ENCODE peak calls at places on chromosomes 4 and X, in ten cellular contexts. J is HTR-8/SVneo; N is B cell; Y is endodermal cell; G is IMR-90; W is EH; L is cortex of kidney; Q is activated CD8-positive, alpha-beta T cell treated with anti-CD3 and anti-CD28 coated beads for 36 hours; S is dermis blood vessel endothelial cell; V is HFF-Myc. O is an unnamed sample.

GRCh38 chr4:153733751-153734448 is 25.9 kb downstream of the RNF175 start:
- DNase-seq in W (no peak), N (no peak), G (no peak), V (no peak), Y (no peak), J (no peak), L (no peak), Q (no peak), S (no peak), O (no peak)

GRCh38 chr4:53854991-53855885 is 209.2 kb downstream of the CHIC2 start:
- DNase-seq in W (peak; percentile 65), S (no peak), Y (no peak), G (peak; percentile 60), N (peak; percentile 50), Q (no peak), L (no peak), V (no peak), J (no peak), O (peak; percentile 13)

GRCh38 chr4:176949022-176949421 is 156.3 kb upstream of the VEGFC start:
- DNase-seq in V (peak; percentile 22), Y (no peak), W (peak; percentile 34), L (no peak), J (no peak), G (peak; percentile 94), N (no peak), S (no peak), Q (no peak), O (no peak)

GRCh38 chr4:123484291-123484926 is 87.8 kb downstream of the SPRY1 start:
- DNase-seq in N (no peak), G (peak; percentile 42), Y (no peak), Q (no peak), J (no peak), V (no peak), S (no peak), W (no peak), L (no peak), O (no peak)

GRCh38 chr4:36243355-36244256 is 708 bp downstream of the ARAP2 start:
- DNase-seq in W (no peak), L (no peak), Y (no peak), G (peak; percentile 1), N (peak; percentile 54), J (peak; percentile 33), Q (peak; percentile 71), V (no peak), S (no peak), O (peak; percentile 47)

GRCh38 chr4:174789666-174790065 is 39.4 kb downstream of the GLRA3 start:
- DNase-seq in W (no peak), S (no peak), V (no peak), L (no peak), N (no peak), Q (no peak), Y (no peak), J (peak; percentile 5), G (no peak), O (no peak)

GRCh38 chrX:10280061-10280460 is 123.3 kb downstream of the CLCN4 start:
- DNase-seq in V (no peak), Q (no peak), S (no peak), L (no peak), G (no peak), W (no peak), N (no peak), J (no peak), Y (no peak), O (no peak)

GRCh38 chrX:18098704-18099103 is 122.0 kb downstream of the BEND2 start:
- DNase-seq in L (no peak), V (no peak), N (no peak), G (no peak), S (no peak), J (no peak), W (no peak), Y (peak; percentile 54), Q (no peak), O (no peak)

GRCh38 chr4:101346562-101347266 is 612 bp downstream of the PPP3CA start:
- DNase-seq in V (no peak), L (no peak), Y (peak; percentile 86), J (no peak), S (peak; percentile 65), N (peak; percentile 69), W (peak; percentile 76), Q (peak; percentile 62), G (peak; percentile 53), O (peak; percentile 58)